ENCODE peak calls at places on chromosomes 5 and 9, in seven cellular contexts. One of them, this sample, is unnamed.

GRCh38 chr9:36499156-36499886 is 73.4 kb upstream of the MELK start:
- DNase-seq in HTR-8/SVneo: no peak
- DNase-seq in RWPE1: no peak
- DNase-seq in GM10248: no peak
- DNase-seq in activated naive CD4-positive, alpha-beta T cell: no peak
- DNase-seq in H7: no peak
- DNase-seq in spleen: no peak
- DNase-seq in this sample: no peak

GRCh38 chr9:6711403-6711802 is 46.4 kb upstream of the KDM4C start:
- DNase-seq in spleen: no peak
- DNase-seq in HTR-8/SVneo: peak
- DNase-seq in H7: no peak
- DNase-seq in GM10248: no peak
- DNase-seq in RWPE1: no peak
- DNase-seq in activated naive CD4-positive, alpha-beta T cell: no peak
- DNase-seq in this sample: no peak

GRCh38 chr9:86766912-86767311 is 180.4 kb downstream of the GAS1 start:
- DNase-seq in GM10248: no peak
- DNase-seq in RWPE1: peak
- DNase-seq in HTR-8/SVneo: peak
- DNase-seq in spleen: no peak
- DNase-seq in activated naive CD4-positive, alpha-beta T cell: no peak
- DNase-seq in H7: peak
- DNase-seq in this sample: no peak

GRCh38 chr9:126635661-126636439 is 22.1 kb downstream of the LMX1B start:
- DNase-seq in RWPE1: no peak
- DNase-seq in HTR-8/SVneo: no peak
- DNase-seq in activated naive CD4-positive, alpha-beta T cell: no peak
- DNase-seq in GM10248: no peak
- DNase-seq in spleen: no peak
- DNase-seq in H7: peak
- DNase-seq in this sample: no peak

GRCh38 chr9:136886610-136887597 is 588 bp downstream of the TRAF2 start:
- DNase-seq in RWPE1: peak
- DNase-seq in activated naive CD4-positive, alpha-beta T cell: peak
- DNase-seq in HTR-8/SVneo: no peak
- DNase-seq in H7: peak
- DNase-seq in spleen: no peak
- DNase-seq in GM10248: peak
- DNase-seq in this sample: no peak

GRCh38 chr5:122523776-122524175 is 211.7 kb downstream of the SNCAIP start:
- DNase-seq in RWPE1: no peak
- DNase-seq in H7: no peak
- DNase-seq in activated naive CD4-positive, alpha-beta T cell: no peak
- DNase-seq in HTR-8/SVneo: no peak
- DNase-seq in GM10248: no peak
- DNase-seq in spleen: no peak
- DNase-seq in this sample: no peak

GRCh38 chr9:83059417-83059816 is 3.5 kb downstream of the RASEF start:
- DNase-seq in spleen: no peak
- DNase-seq in GM10248: no peak
- DNase-seq in H7: no peak
- DNase-seq in HTR-8/SVneo: no peak
- DNase-seq in activated naive CD4-positive, alpha-beta T cell: no peak
- DNase-seq in RWPE1: no peak
- DNase-seq in this sample: no peak

GRCh38 chr5:116453920-116454319 is 120.7 kb downstream of the SEMA6A start:
- DNase-seq in GM10248: no peak
- DNase-seq in activated naive CD4-positive, alpha-beta T cell: no peak
- DNase-seq in HTR-8/SVneo: no peak
- DNase-seq in H7: no peak
- DNase-seq in spleen: no peak
- DNase-seq in RWPE1: no peak
- DNase-seq in this sample: no peak

GRCh38 chr5:137470111-137470920 is 28.8 kb downstream of the SPOCK1 start:
- DNase-seq in GM10248: no peak
- DNase-seq in RWPE1: peak
- DNase-seq in HTR-8/SVneo: peak
- DNase-seq in spleen: no peak
- DNase-seq in activated naive CD4-positive, alpha-beta T cell: no peak
- DNase-seq in H7: no peak
- DNase-seq in this sample: peak

GRCh38 chr5:40399349-40399748 is 280.4 kb upstream of the PTGER4 start:
- DNase-seq in GM10248: no peak
- DNase-seq in H7: no peak
- DNase-seq in spleen: no peak
- DNase-seq in HTR-8/SVneo: no peak
- DNase-seq in RWPE1: no peak
- DNase-seq in activated naive CD4-positive, alpha-beta T cell: no peak
- DNase-seq in this sample: no peak

GRCh38 chr9:116377179-116377790 is 223.7 kb downstream of the PAPPA start:
- DNase-seq in RWPE1: peak
- DNase-seq in activated naive CD4-positive, alpha-beta T cell: no peak
- DNase-seq in GM10248: no peak
- DNase-seq in spleen: no peak
- DNase-seq in HTR-8/SVneo: peak
- DNase-seq in H7: no peak
- DNase-seq in this sample: peak

GRCh38 chr5:91091471-91092234 is 291.5 kb downstream of the ARRDC3 start:
- DNase-seq in activated naive CD4-positive, alpha-beta T cell: no peak
- DNase-seq in H7: no peak
- DNase-seq in HTR-8/SVneo: no peak
- DNase-seq in RWPE1: no peak
- DNase-seq in spleen: no peak
- DNase-seq in GM10248: no peak
- DNase-seq in this sample: no peak

GRCh38 chr5:68848086-68848485 is 245.7 kb upstream of the SLC30A5 start:
- DNase-seq in HTR-8/SVneo: peak
- DNase-seq in RWPE1: peak
- DNase-seq in activated naive CD4-positive, alpha-beta T cell: no peak
- DNase-seq in H7: no peak
- DNase-seq in spleen: no peak
- DNase-seq in GM10248: no peak
- DNase-seq in this sample: no peak

GRCh38 chr9:136354592-136355085 is 8.9 kb downstream of the DNLZ start:
- DNase-seq in activated naive CD4-positive, alpha-beta T cell: no peak
- DNase-seq in HTR-8/SVneo: peak
- DNase-seq in H7: peak
- DNase-seq in RWPE1: peak
- DNase-seq in GM10248: no peak
- DNase-seq in spleen: no peak
- DNase-seq in this sample: no peak

GRCh38 chr5:1799110-1799601 is 481 bp downstream of the MRPL36 start:
- DNase-seq in H7: peak
- DNase-seq in activated naive CD4-positive, alpha-beta T cell: no peak
- DNase-seq in HTR-8/SVneo: peak
- DNase-seq in spleen: no peak
- DNase-seq in RWPE1: peak
- DNase-seq in GM10248: peak
- DNase-seq in this sample: no peak

GRCh38 chr5:139178948-139179347 is 19.2 kb downstream of the SIL1 start:
- DNase-seq in H7: peak
- DNase-seq in activated naive CD4-positive, alpha-beta T cell: no peak
- DNase-seq in HTR-8/SVneo: no peak
- DNase-seq in RWPE1: peak
- DNase-seq in spleen: no peak
- DNase-seq in GM10248: no peak
- DNase-seq in this sample: no peak

GRCh38 chr9:121545148-121545874 is 45.7 kb upstream of the GGTA1 start:
- DNase-seq in H7: no peak
- DNase-seq in GM10248: no peak
- DNase-seq in RWPE1: no peak
- DNase-seq in activated naive CD4-positive, alpha-beta T cell: no peak
- DNase-seq in spleen: no peak
- DNase-seq in HTR-8/SVneo: no peak
- DNase-seq in this sample: no peak

GRCh38 chr9:78902051-78902450 is 605.1 kb downstream of the PSAT1 start:
- DNase-seq in activated naive CD4-positive, alpha-beta T cell: no peak
- DNase-seq in RWPE1: no peak
- DNase-seq in H7: no peak
- DNase-seq in HTR-8/SVneo: no peak
- DNase-seq in GM10248: no peak
- DNase-seq in spleen: no peak
- DNase-seq in this sample: no peak

GRCh38 chr5:176180339-176180738 is 57.9 kb upstream of the SIMC1 start:
- DNase-seq in H7: no peak
- DNase-seq in GM10248: no peak
- DNase-seq in spleen: no peak
- DNase-seq in HTR-8/SVneo: no peak
- DNase-seq in RWPE1: no peak
- DNase-seq in activated naive CD4-positive, alpha-beta T cell: no peak
- DNase-seq in this sample: no peak

GRCh38 chr9:91074866-91075265 is 273.2 kb downstream of the SYK start:
- DNase-seq in GM10248: peak
- DNase-seq in RWPE1: no peak
- DNase-seq in HTR-8/SVneo: no peak
- DNase-seq in activated naive CD4-positive, alpha-beta T cell: no peak
- DNase-seq in H7: peak
- DNase-seq in spleen: no peak
- DNase-seq in this sample: no peak

GRCh38 chr5:121350493-121350892 is 501.2 kb upstream of the FTMT start:
- DNase-seq in RWPE1: peak
- DNase-seq in HTR-8/SVneo: no peak
- DNase-seq in activated naive CD4-positive, alpha-beta T cell: no peak
- DNase-seq in spleen: no peak
- DNase-seq in GM10248: no peak
- DNase-seq in H7: no peak
- DNase-seq in this sample: no peak

GRCh38 chr5:10201223-10201868 is 48.3 kb downstream of the ATPSCKMT start:
- DNase-seq in activated naive CD4-positive, alpha-beta T cell: no peak
- DNase-seq in RWPE1: no peak
- DNase-seq in GM10248: no peak
- DNase-seq in HTR-8/SVneo: no peak
- DNase-seq in spleen: no peak
- DNase-seq in H7: peak
- DNase-seq in this sample: no peak

GRCh38 chr9:131318211-131318610 is 28.7 kb downstream of the PLPP7 start:
- DNase-seq in H7: no peak
- DNase-seq in HTR-8/SVneo: no peak
- DNase-seq in RWPE1: no peak
- DNase-seq in GM10248: no peak
- DNase-seq in spleen: peak
- DNase-seq in activated naive CD4-positive, alpha-beta T cell: no peak
- DNase-seq in this sample: no peak

GRCh38 chr5:150600951-150601773 is 39.3 kb upstream of the SYNPO start:
- DNase-seq in HTR-8/SVneo: no peak
- DNase-seq in GM10248: no peak
- DNase-seq in RWPE1: no peak
- DNase-seq in H7: peak
- DNase-seq in spleen: peak
- DNase-seq in activated naive CD4-positive, alpha-beta T cell: no peak
- DNase-seq in this sample: no peak

GRCh38 chr5:102670224-102670836 is 84.8 kb upstream of the PAM start:
- DNase-seq in spleen: no peak
- DNase-seq in activated naive CD4-positive, alpha-beta T cell: no peak
- DNase-seq in HTR-8/SVneo: peak
- DNase-seq in GM10248: peak
- DNase-seq in RWPE1: peak
- DNase-seq in H7: peak
- DNase-seq in this sample: no peak

GRCh38 chr5:135053278-135053677 is 19.2 kb upstream of the PITX1 start:
- DNase-seq in activated naive CD4-positive, alpha-beta T cell: no peak
- DNase-seq in RWPE1: no peak
- DNase-seq in GM10248: peak
- DNase-seq in HTR-8/SVneo: no peak
- DNase-seq in spleen: peak
- DNase-seq in H7: no peak
- DNase-seq in this sample: no peak

GRCh38 chr5:139149477-139150199 is 48.5 kb downstream of the SIL1 start:
- DNase-seq in HTR-8/SVneo: no peak
- DNase-seq in GM10248: no peak
- DNase-seq in spleen: no peak
- DNase-seq in RWPE1: no peak
- DNase-seq in H7: no peak
- DNase-seq in activated naive CD4-positive, alpha-beta T cell: no peak
- DNase-seq in this sample: no peak

GRCh38 chr9:23005061-23005690 is 558.6 kb downstream of the DMRTA1 start:
- DNase-seq in RWPE1: no peak
- DNase-seq in H7: no peak
- DNase-seq in activated naive CD4-positive, alpha-beta T cell: no peak
- DNase-seq in HTR-8/SVneo: no peak
- DNase-seq in spleen: no peak
- DNase-seq in GM10248: no peak
- DNase-seq in this sample: no peak

GRCh38 chr5:67350600-67351315 is 154.2 kb upstream of the CD180 start:
- DNase-seq in H7: no peak
- DNase-seq in spleen: peak
- DNase-seq in activated naive CD4-positive, alpha-beta T cell: no peak
- DNase-seq in GM10248: no peak
- DNase-seq in HTR-8/SVneo: no peak
- DNase-seq in RWPE1: no peak
- DNase-seq in this sample: no peak

GRCh38 chr5:136731241-136731885 is 366.0 kb upstream of the TRPC7 start:
- DNase-seq in activated naive CD4-positive, alpha-beta T cell: no peak
- DNase-seq in spleen: no peak
- DNase-seq in RWPE1: no peak
- DNase-seq in GM10248: no peak
- DNase-seq in HTR-8/SVneo: no peak
- DNase-seq in H7: no peak
- DNase-seq in this sample: no peak

GRCh38 chr5:57438162-57438561 is 44.4 kb downstream of the ACTBL2 start:
- DNase-seq in RWPE1: no peak
- DNase-seq in spleen: no peak
- DNase-seq in H7: no peak
- DNase-seq in GM10248: no peak
- DNase-seq in HTR-8/SVneo: no peak
- DNase-seq in activated naive CD4-positive, alpha-beta T cell: no peak
- DNase-seq in this sample: no peak

GRCh38 chr5:103444333-103445038 is 118.1 kb downstream of the NUDT12 start:
- DNase-seq in GM10248: no peak
- DNase-seq in HTR-8/SVneo: peak
- DNase-seq in H7: no peak
- DNase-seq in spleen: no peak
- DNase-seq in RWPE1: no peak
- DNase-seq in activated naive CD4-positive, alpha-beta T cell: no peak
- DNase-seq in this sample: no peak

GRCh38 chr5:163613150-163613442 is 107.7 kb downstream of the MAT2B start:
- DNase-seq in GM10248: no peak
- DNase-seq in RWPE1: no peak
- DNase-seq in HTR-8/SVneo: no peak
- DNase-seq in spleen: no peak
- DNase-seq in H7: no peak
- DNase-seq in activated naive CD4-positive, alpha-beta T cell: no peak
- DNase-seq in this sample: no peak

GRCh38 chr5:37198066-37198465 is 51.1 kb downstream of the CPLANE1 start:
- DNase-seq in RWPE1: no peak
- DNase-seq in GM10248: peak
- DNase-seq in H7: no peak
- DNase-seq in spleen: no peak
- DNase-seq in HTR-8/SVneo: no peak
- DNase-seq in activated naive CD4-positive, alpha-beta T cell: no peak
- DNase-seq in this sample: no peak

GRCh38 chr9:135090547-135090946 is 3.1 kb downstream of the OLFM1 start:
- DNase-seq in H7: no peak
- DNase-seq in spleen: no peak
- DNase-seq in HTR-8/SVneo: no peak
- DNase-seq in GM10248: no peak
- DNase-seq in RWPE1: no peak
- DNase-seq in activated naive CD4-positive, alpha-beta T cell: no peak
- DNase-seq in this sample: no peak

GRCh38 chr5:109656829-109657228 is 32.9 kb upstream of the MAN2A1 start:
- DNase-seq in spleen: peak
- DNase-seq in HTR-8/SVneo: peak
- DNase-seq in GM10248: no peak
- DNase-seq in activated naive CD4-positive, alpha-beta T cell: peak
- DNase-seq in H7: no peak
- DNase-seq in RWPE1: peak
- DNase-seq in this sample: peak

GRCh38 chr5:131423056-131423455 is 159.2 kb downstream of the CDC42SE2 start:
- DNase-seq in GM10248: no peak
- DNase-seq in H7: peak
- DNase-seq in activated naive CD4-positive, alpha-beta T cell: no peak
- DNase-seq in RWPE1: peak
- DNase-seq in spleen: no peak
- DNase-seq in HTR-8/SVneo: peak
- DNase-seq in this sample: no peak

GRCh38 chr9:111348821-111349271 is 18.8 kb upstream of the OR2K2 start:
- DNase-seq in HTR-8/SVneo: no peak
- DNase-seq in GM10248: no peak
- DNase-seq in activated naive CD4-positive, alpha-beta T cell: no peak
- DNase-seq in spleen: no peak
- DNase-seq in H7: no peak
- DNase-seq in RWPE1: peak
- DNase-seq in this sample: no peak

This sample was measured in HS-27A.